ENCODE peak calls at places on chromosomes 7 and 10, in ten cellular contexts. One of them, this sample, is unnamed.

GRCh38 chr7:157951300-157952049 is 614.7 kb downstream of the DNAJB6 start:
- DNase-seq in posterior vena cava: no peak
- DNase-seq in OCI-LY7: no peak
- DNase-seq in EL: no peak
- DNase-seq in nephron progenitor cell: no peak
- DNase-seq in Peyer's patch: no peak
- DNase-seq in amniotic stem cell: no peak
- DNase-seq in naive B cell: no peak
- DNase-seq in NCI-H748 treated with DMSO at 0.1 percent for 48 hours: no peak
- DNase-seq in T-cell: no peak
- DNase-seq in this sample: no peak

GRCh38 chr7:142801601-142802295 is 31.0 kb downstream of the PRSS2 start:
- DNase-seq in posterior vena cava: no peak
- DNase-seq in OCI-LY7: no peak
- DNase-seq in EL: no peak
- DNase-seq in nephron progenitor cell: no peak
- DNase-seq in Peyer's patch: no peak
- DNase-seq in amniotic stem cell: no peak
- DNase-seq in naive B cell: no peak
- DNase-seq in NCI-H748 treated with DMSO at 0.1 percent for 48 hours: no peak
- DNase-seq in T-cell: no peak
- DNase-seq in this sample: no peak

GRCh38 chr7:27526991-27527722 is 135.5 kb downstream of the HIBADH start:
- DNase-seq in posterior vena cava: no peak
- DNase-seq in OCI-LY7: no peak
- DNase-seq in EL: no peak
- DNase-seq in nephron progenitor cell: no peak
- DNase-seq in Peyer's patch: no peak
- DNase-seq in amniotic stem cell: no peak
- DNase-seq in naive B cell: no peak
- DNase-seq in NCI-H748 treated with DMSO at 0.1 percent for 48 hours: no peak
- DNase-seq in T-cell: no peak
- DNase-seq in this sample: no peak

GRCh38 chr7:44650242-44650641 is 43.8 kb downstream of the OGDH start:
- DNase-seq in posterior vena cava: no peak
- DNase-seq in OCI-LY7: no peak
- DNase-seq in EL: no peak
- DNase-seq in nephron progenitor cell: no peak
- DNase-seq in Peyer's patch: no peak
- DNase-seq in amniotic stem cell: no peak
- DNase-seq in naive B cell: no peak
- DNase-seq in NCI-H748 treated with DMSO at 0.1 percent for 48 hours: no peak
- DNase-seq in T-cell: no peak
- DNase-seq in this sample: no peak

GRCh38 chr7:7272294-7272693 is 90.0 kb downstream of the C1GALT1 start:
- DNase-seq in posterior vena cava: no peak
- DNase-seq in OCI-LY7: no peak
- DNase-seq in EL: no peak
- DNase-seq in nephron progenitor cell: no peak
- DNase-seq in Peyer's patch: no peak
- DNase-seq in amniotic stem cell: no peak
- DNase-seq in naive B cell: no peak
- DNase-seq in NCI-H748 treated with DMSO at 0.1 percent for 48 hours: no peak
- DNase-seq in T-cell: no peak
- DNase-seq in this sample: no peak

GRCh38 chr7:121406-121805 is 71.0 kb upstream of the FAM20C start:
- DNase-seq in posterior vena cava: no peak
- DNase-seq in OCI-LY7: no peak
- DNase-seq in EL: no peak
- DNase-seq in nephron progenitor cell: no peak
- DNase-seq in Peyer's patch: no peak
- DNase-seq in amniotic stem cell: no peak
- DNase-seq in naive B cell: no peak
- DNase-seq in NCI-H748 treated with DMSO at 0.1 percent for 48 hours: no peak
- DNase-seq in T-cell: no peak
- DNase-seq in this sample: no peak

GRCh38 chr10:131702521-131703356 is 198.1 kb upstream of the PPP2R2D start:
- DNase-seq in posterior vena cava: peak
- DNase-seq in OCI-LY7: no peak
- DNase-seq in EL: no peak
- DNase-seq in nephron progenitor cell: no peak
- DNase-seq in Peyer's patch: no peak
- DNase-seq in amniotic stem cell: no peak
- DNase-seq in naive B cell: no peak
- DNase-seq in NCI-H748 treated with DMSO at 0.1 percent for 48 hours: no peak
- DNase-seq in T-cell: no peak
- DNase-seq in this sample: no peak

GRCh38 chr10:21078410-21079329 is 181.6 kb upstream of the NEBL start:
- DNase-seq in posterior vena cava: no peak
- DNase-seq in OCI-LY7: peak
- DNase-seq in EL: peak
- DNase-seq in nephron progenitor cell: peak
- DNase-seq in Peyer's patch: peak
- DNase-seq in amniotic stem cell: no peak
- DNase-seq in naive B cell: no peak
- DNase-seq in NCI-H748 treated with DMSO at 0.1 percent for 48 hours: peak
- DNase-seq in T-cell: no peak
- DNase-seq in this sample: peak

GRCh38 chr10:131703527-131703926 is 197.3 kb upstream of the PPP2R2D start:
- DNase-seq in posterior vena cava: peak
- DNase-seq in OCI-LY7: no peak
- DNase-seq in EL: no peak
- DNase-seq in nephron progenitor cell: no peak
- DNase-seq in Peyer's patch: no peak
- DNase-seq in amniotic stem cell: no peak
- DNase-seq in naive B cell: no peak
- DNase-seq in NCI-H748 treated with DMSO at 0.1 percent for 48 hours: no peak
- DNase-seq in T-cell: no peak
- DNase-seq in this sample: no peak

GRCh38 chr7:85094046-85094720 is 92.7 kb downstream of the SEMA3D start:
- DNase-seq in posterior vena cava: no peak
- DNase-seq in OCI-LY7: no peak
- DNase-seq in EL: no peak
- DNase-seq in nephron progenitor cell: no peak
- DNase-seq in Peyer's patch: no peak
- DNase-seq in amniotic stem cell: no peak
- DNase-seq in naive B cell: no peak
- DNase-seq in NCI-H748 treated with DMSO at 0.1 percent for 48 hours: no peak
- DNase-seq in T-cell: no peak
- DNase-seq in this sample: no peak

GRCh38 chr7:5491251-5492044 is 67.8 kb upstream of the TNRC18 start:
- DNase-seq in posterior vena cava: no peak
- DNase-seq in OCI-LY7: no peak
- DNase-seq in EL: no peak
- DNase-seq in nephron progenitor cell: no peak
- DNase-seq in Peyer's patch: no peak
- DNase-seq in amniotic stem cell: no peak
- DNase-seq in naive B cell: no peak
- DNase-seq in NCI-H748 treated with DMSO at 0.1 percent for 48 hours: no peak
- DNase-seq in T-cell: no peak
- DNase-seq in this sample: no peak

GRCh38 chr7:133273221-133273620 is 20.3 kb downstream of the EXOC4 start:
- DNase-seq in posterior vena cava: no peak
- DNase-seq in OCI-LY7: no peak
- DNase-seq in EL: no peak
- DNase-seq in nephron progenitor cell: no peak
- DNase-seq in Peyer's patch: no peak
- DNase-seq in amniotic stem cell: no peak
- DNase-seq in naive B cell: no peak
- DNase-seq in NCI-H748 treated with DMSO at 0.1 percent for 48 hours: no peak
- DNase-seq in T-cell: no peak
- DNase-seq in this sample: no peak

GRCh38 chr10:63083904-63084689 is 49.0 kb upstream of the NRBF2 start:
- DNase-seq in posterior vena cava: peak
- DNase-seq in OCI-LY7: peak
- DNase-seq in EL: peak
- DNase-seq in nephron progenitor cell: peak
- DNase-seq in Peyer's patch: no peak
- DNase-seq in amniotic stem cell: peak
- DNase-seq in naive B cell: peak
- DNase-seq in NCI-H748 treated with DMSO at 0.1 percent for 48 hours: peak
- DNase-seq in T-cell: peak
- DNase-seq in this sample: peak

GRCh38 chr7:44713141-44713540 is 35.5 kb upstream of the ZMIZ2 start:
- DNase-seq in posterior vena cava: peak
- DNase-seq in OCI-LY7: no peak
- DNase-seq in EL: no peak
- DNase-seq in nephron progenitor cell: no peak
- DNase-seq in Peyer's patch: no peak
- DNase-seq in amniotic stem cell: no peak
- DNase-seq in naive B cell: no peak
- DNase-seq in NCI-H748 treated with DMSO at 0.1 percent for 48 hours: no peak
- DNase-seq in T-cell: no peak
- DNase-seq in this sample: no peak

GRCh38 chr10:8130973-8131911 is 76.8 kb downstream of the GATA3 start:
- DNase-seq in posterior vena cava: no peak
- DNase-seq in OCI-LY7: no peak
- DNase-seq in EL: no peak
- DNase-seq in nephron progenitor cell: no peak
- DNase-seq in Peyer's patch: no peak
- DNase-seq in amniotic stem cell: no peak
- DNase-seq in naive B cell: no peak
- DNase-seq in NCI-H748 treated with DMSO at 0.1 percent for 48 hours: no peak
- DNase-seq in T-cell: no peak
- DNase-seq in this sample: peak

GRCh38 chr7:105354383-105354782 is 34.3 kb downstream of the SRPK2 start:
- DNase-seq in posterior vena cava: no peak
- DNase-seq in OCI-LY7: no peak
- DNase-seq in EL: no peak
- DNase-seq in nephron progenitor cell: no peak
- DNase-seq in Peyer's patch: no peak
- DNase-seq in amniotic stem cell: no peak
- DNase-seq in naive B cell: no peak
- DNase-seq in NCI-H748 treated with DMSO at 0.1 percent for 48 hours: no peak
- DNase-seq in T-cell: no peak
- DNase-seq in this sample: no peak

This sample was measured in AML-193.